ENCODE peak calls at places on chromosomes 1 and 21, in four cellular contexts. One of them, this sample, is unnamed.

GRCh38 chr21:45643021-45643980 is at the start of gene PCBP3:
- DNase-seq in tibial nerve: peak; percentile 97
- DNase-seq in pancreas: peak; percentile 99
- DNase-seq in RWPE1: peak; percentile 94
- DNase-seq in this sample: peak; percentile 97

GRCh38 chr1:60394436-60394835 is 320.9 kb upstream of the C1orf87 start:
- DNase-seq in pancreas: no peak
- DNase-seq in tibial nerve: no peak
- DNase-seq in RWPE1: no peak
- DNase-seq in this sample: no peak

GRCh38 chr1:23088027-23088426 is 68.8 kb downstream of the KDM1A start:
- DNase-seq in pancreas: no peak
- DNase-seq in tibial nerve: no peak
- DNase-seq in RWPE1: no peak
- DNase-seq in this sample: no peak

GRCh38 chr1:218383051-218383450 is 37.9 kb downstream of the TGFB2 start:
- DNase-seq in pancreas: no peak
- DNase-seq in tibial nerve: no peak
- DNase-seq in RWPE1: no peak
- DNase-seq in this sample: no peak

GRCh38 chr21:26405735-26406361 is 167.2 kb downstream of the CYYR1 start:
- DNase-seq in pancreas: no peak
- DNase-seq in tibial nerve: no peak
- DNase-seq in RWPE1: peak; percentile 49
- DNase-seq in this sample: no peak

GRCh38 chr1:228900099-228900965 is 165.1 kb downstream of the RHOU start:
- DNase-seq in tibial nerve: peak; percentile 61
- DNase-seq in RWPE1: no peak
- DNase-seq in pancreas: no peak
- DNase-seq in this sample: no peak

GRCh38 chr1:221711156-221711577 is 30.7 kb downstream of the DUSP10 start:
- DNase-seq in tibial nerve: no peak
- DNase-seq in pancreas: no peak
- DNase-seq in RWPE1: no peak
- DNase-seq in this sample: no peak

GRCh38 chr1:114215426-114215825 is 61.8 kb upstream of the SYT6 start:
- DNase-seq in RWPE1: peak; percentile 9
- DNase-seq in tibial nerve: no peak
- DNase-seq in pancreas: no peak
- DNase-seq in this sample: no peak

GRCh38 chr1:206041640-206042039 is 11.3 kb upstream of the RHEX start:
- DNase-seq in tibial nerve: no peak
- DNase-seq in pancreas: no peak
- DNase-seq in RWPE1: peak; percentile 59
- DNase-seq in this sample: no peak

GRCh38 chr1:43366179-43366578 is 1.6 kb downstream of the ELOVL1 start:
- DNase-seq in tibial nerve: no peak
- DNase-seq in pancreas: peak; percentile 51
- DNase-seq in RWPE1: peak; percentile 73
- DNase-seq in this sample: no peak

GRCh38 chr1:180791806-180792205 is 120.9 kb upstream of the KIAA1614 start:
- DNase-seq in RWPE1: peak; percentile 11
- DNase-seq in pancreas: no peak
- DNase-seq in tibial nerve: no peak
- DNase-seq in this sample: no peak

GRCh38 chr1:163535807-163536206 is 214.1 kb downstream of the NUF2 start:
- DNase-seq in RWPE1: peak; percentile 2
- DNase-seq in tibial nerve: no peak
- DNase-seq in pancreas: no peak
- DNase-seq in this sample: no peak

GRCh38 chr1:230064283-230064682 is 2.8 kb upstream of the GALNT2 start:
- DNase-seq in RWPE1: no peak
- DNase-seq in tibial nerve: no peak
- DNase-seq in pancreas: no peak
- DNase-seq in this sample: no peak

GRCh38 chr1:15455522-15455921 is 1.0 kb upstream of the CELA2A start:
- DNase-seq in pancreas: no peak
- DNase-seq in tibial nerve: no peak
- DNase-seq in RWPE1: no peak
- DNase-seq in this sample: no peak

GRCh38 chr1:165481820-165482532 is 37.0 kb upstream of the RXRG start:
- DNase-seq in RWPE1: peak; percentile 88
- DNase-seq in tibial nerve: peak; percentile 42
- DNase-seq in pancreas: peak; percentile 23
- DNase-seq in this sample: no peak

GRCh38 chr21:16085436-16085835 is 355.7 kb downstream of the USP25 start:
- DNase-seq in pancreas: no peak
- DNase-seq in tibial nerve: no peak
- DNase-seq in RWPE1: no peak
- DNase-seq in this sample: no peak

GRCh38 chr1:241787691-241788090 is 60.3 kb upstream of the EXO1 start:
- DNase-seq in tibial nerve: no peak
- DNase-seq in pancreas: no peak
- DNase-seq in RWPE1: no peak
- DNase-seq in this sample: no peak

GRCh38 chr1:83692524-83693336 is 306.2 kb downstream of the TTLL7 start:
- DNase-seq in pancreas: peak; percentile 19
- DNase-seq in tibial nerve: no peak
- DNase-seq in RWPE1: no peak
- DNase-seq in this sample: no peak

GRCh38 chr1:19650416-19651140 is 6.5 kb downstream of the NBL1 start:
- DNase-seq in tibial nerve: no peak
- DNase-seq in pancreas: no peak
- DNase-seq in RWPE1: no peak
- DNase-seq in this sample: no peak

GRCh38 chr1:107831921-107832320 is 133.1 kb downstream of the VAV3 start:
- DNase-seq in RWPE1: no peak
- DNase-seq in tibial nerve: no peak
- DNase-seq in pancreas: no peak
- DNase-seq in this sample: no peak

GRCh38 chr1:183622884-183623785 is 12.4 kb downstream of the ARPC5 start:
- DNase-seq in pancreas: peak; percentile 40
- DNase-seq in RWPE1: peak; percentile 51
- DNase-seq in tibial nerve: peak; percentile 58
- DNase-seq in this sample: peak; percentile 34

GRCh38 chr1:156838972-156839371 is 19.9 kb downstream of the INSRR start:
- DNase-seq in tibial nerve: peak; percentile 50
- DNase-seq in RWPE1: no peak
- DNase-seq in pancreas: no peak
- DNase-seq in this sample: no peak

GRCh38 chr1:18947570-18947969 is 8.9 kb downstream of the IFFO2 start:
- DNase-seq in pancreas: no peak
- DNase-seq in RWPE1: no peak
- DNase-seq in tibial nerve: no peak
- DNase-seq in this sample: no peak

GRCh38 chr1:6638226-6638625 is 13.6 kb downstream of the THAP3 start:
- DNase-seq in pancreas: peak; percentile 49
- DNase-seq in RWPE1: no peak
- DNase-seq in tibial nerve: peak; percentile 77
- DNase-seq in this sample: peak; percentile 6

GRCh38 chr1:208821939-208822338 is 577.8 kb upstream of the PLXNA2 start:
- DNase-seq in pancreas: no peak
- DNase-seq in RWPE1: no peak
- DNase-seq in tibial nerve: no peak
- DNase-seq in this sample: no peak

GRCh38 chr1:230313453-230314141 is 112.5 kb downstream of the PGBD5 start:
- DNase-seq in pancreas: no peak
- DNase-seq in RWPE1: no peak
- DNase-seq in tibial nerve: no peak
- DNase-seq in this sample: no peak

GRCh38 chr1:239811211-239811902 is 280.3 kb upstream of the FMN2 start:
- DNase-seq in RWPE1: no peak
- DNase-seq in pancreas: no peak
- DNase-seq in tibial nerve: no peak
- DNase-seq in this sample: peak; percentile 41

GRCh38 chr1:163083690-163084089 is 14.5 kb downstream of the RGS4 start:
- DNase-seq in pancreas: no peak
- DNase-seq in RWPE1: peak; percentile 20
- DNase-seq in tibial nerve: no peak
- DNase-seq in this sample: no peak

GRCh38 chr1:179866616-179867015 is 11.0 kb downstream of the TOR1AIP2 start:
- DNase-seq in pancreas: no peak
- DNase-seq in RWPE1: no peak
- DNase-seq in tibial nerve: no peak
- DNase-seq in this sample: no peak

GRCh38 chr1:110292327-110292741 is 46.8 kb upstream of the RBM15 start:
- DNase-seq in tibial nerve: no peak
- DNase-seq in RWPE1: peak; percentile 20
- DNase-seq in pancreas: no peak
- DNase-seq in this sample: no peak

GRCh38 chr1:153907134-153907533 is 15.6 kb downstream of the GATAD2B start:
- DNase-seq in tibial nerve: no peak
- DNase-seq in RWPE1: no peak
- DNase-seq in pancreas: no peak
- DNase-seq in this sample: no peak

GRCh38 chr1:37811027-37811655 is 3.1 kb upstream of the YRDC start:
- DNase-seq in pancreas: peak; percentile 35
- DNase-seq in RWPE1: peak; percentile 48
- DNase-seq in tibial nerve: peak; percentile 64
- DNase-seq in this sample: no peak

GRCh38 chr21:41418956-41419680 is 6.9 kb upstream of the MX1 start:
- DNase-seq in pancreas: no peak
- DNase-seq in RWPE1: no peak
- DNase-seq in tibial nerve: no peak
- DNase-seq in this sample: no peak

GRCh38 chr1:76583237-76583868 is 283.9 kb upstream of the ST6GALNAC5 start:
- DNase-seq in pancreas: no peak
- DNase-seq in tibial nerve: no peak
- DNase-seq in RWPE1: no peak
- DNase-seq in this sample: no peak

GRCh38 chr1:151047925-151048644 is 534 bp downstream of the C1orf56 start:
- DNase-seq in RWPE1: peak; percentile 48
- DNase-seq in pancreas: peak; percentile 74
- DNase-seq in tibial nerve: peak; percentile 64
- DNase-seq in this sample: peak; percentile 26

GRCh38 chr1:17245926-17246325 is 3.0 kb upstream of the PADI3 start:
- DNase-seq in RWPE1: no peak
- DNase-seq in pancreas: no peak
- DNase-seq in tibial nerve: no peak
- DNase-seq in this sample: no peak

GRCh38 chr1:66368261-66368660 is 165.7 kb upstream of the SGIP1 start:
- DNase-seq in RWPE1: no peak
- DNase-seq in tibial nerve: no peak
- DNase-seq in pancreas: no peak
- DNase-seq in this sample: no peak

DNA sequence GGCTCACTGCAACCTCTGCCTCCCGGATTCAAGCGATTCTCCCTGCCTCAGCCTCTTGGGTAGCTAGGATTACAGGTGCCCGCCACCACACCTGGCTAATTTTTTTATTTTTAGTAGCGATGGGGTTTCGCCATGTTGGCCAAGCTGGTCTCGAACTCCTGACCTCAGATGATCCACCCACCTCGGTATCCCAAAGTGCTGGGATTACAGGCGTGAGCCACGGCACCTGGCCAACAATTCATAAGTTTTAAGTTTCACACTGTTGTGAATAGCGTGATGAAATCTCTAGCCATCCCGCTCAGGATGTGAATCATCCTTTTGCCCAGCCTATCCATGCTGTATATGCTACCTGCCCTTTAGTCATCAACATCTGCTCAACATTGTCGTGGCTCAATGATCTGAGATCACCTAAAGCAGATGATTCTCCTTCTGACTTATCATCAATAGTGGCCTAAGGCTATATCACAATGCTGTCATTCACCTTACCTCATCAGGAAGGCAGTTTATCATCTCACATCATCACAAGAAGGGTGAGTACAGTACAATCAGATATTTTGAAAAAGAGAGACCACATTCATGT is 2.6 kb downstream of the PFDN2 start:
- DNase-seq in pancreas: no peak
- DNase-seq in RWPE1: peak; percentile 90
- DNase-seq in tibial nerve: no peak
- DNase-seq in this sample: no peak
- H3K27ac ChIP-seq in pancreas: no peak overlapping the region
- H3K27ac ChIP-seq in RWPE1: peak overlapping the region; percentile 96
- H3K27ac ChIP-seq in tibial nerve: no peak overlapping the region
- H3K27ac ChIP-seq in this sample: no peak overlapping the region

GRCh38 chr1:200653022-200653462 is 16.7 kb downstream of the DDX59 start:
- DNase-seq in RWPE1: no peak
- DNase-seq in tibial nerve: no peak
- DNase-seq in pancreas: no peak
- DNase-seq in this sample: no peak

GRCh38 chr1:200660719-200661118 is 9.0 kb downstream of the DDX59 start:
- DNase-seq in tibial nerve: no peak
- DNase-seq in RWPE1: no peak
- DNase-seq in pancreas: no peak
- DNase-seq in this sample: no peak

GRCh38 chr1:200659269-200659668 is 10.4 kb downstream of the DDX59 start:
- DNase-seq in RWPE1: peak; percentile 96
- DNase-seq in tibial nerve: no peak
- DNase-seq in pancreas: no peak
- DNase-seq in this sample: no peak

GRCh38 chr1:200654660-200655059 is 15.0 kb downstream of the DDX59 start:
- DNase-seq in RWPE1: peak; percentile 32
- DNase-seq in tibial nerve: no peak
- DNase-seq in pancreas: no peak
- DNase-seq in this sample: no peak

GRCh38 chr1:200658037-200658808 is 11.5 kb downstream of the DDX59 start:
- DNase-seq in RWPE1: no peak
- DNase-seq in tibial nerve: no peak
- DNase-seq in pancreas: no peak
- DNase-seq in this sample: no peak
- H3K27ac ChIP-seq in RWPE1: peak overlapping the region; percentile 67
- H3K27ac ChIP-seq in tibial nerve: no peak overlapping the region
- H3K27ac ChIP-seq in pancreas: no peak overlapping the region
- H3K27ac ChIP-seq in this sample: no peak overlapping the region

GRCh38 chr1:119732465-119733168 is 20.9 kb downstream of the PHGDH start:
- DNase-seq in tibial nerve: peak; percentile 41
- DNase-seq in RWPE1: no peak
- DNase-seq in pancreas: no peak
- DNase-seq in this sample: peak; percentile 71
- H3K27ac ChIP-seq in tibial nerve: peak overlapping the region; percentile 10
- H3K27ac ChIP-seq in RWPE1: no peak overlapping the region
- H3K27ac ChIP-seq in pancreas: no peak overlapping the region
- H3K27ac ChIP-seq in this sample: peak overlapping the region; percentile 95

GRCh38 chr1:40508375-40509341 is at the start of gene EXO5:
- DNase-seq in pancreas: peak; percentile 77
- DNase-seq in RWPE1: peak; percentile 58
- DNase-seq in tibial nerve: peak; percentile 57
- DNase-seq in this sample: peak; percentile 60
- H3K27ac ChIP-seq in pancreas: peak within 1 kb of the TSS; percentile 46
- H3K27ac ChIP-seq in RWPE1: peak within 1 kb of the TSS; percentile 78
- H3K27ac ChIP-seq in tibial nerve: peak within 1 kb of the TSS; percentile 77
- H3K27ac ChIP-seq in this sample: peak within 1 kb of the TSS; percentile 46